ENCODE peak calls at places on chromosome 17, in nine cellular contexts. One of them, this sample, is unnamed.

GRCh38 chr17:76207670-76208069 is 32.6 kb downstream of the RNF157 start:
- DNase-seq in Peyer's patch: no peak
- DNase-seq in Caco-2: no peak
- DNase-seq in left ventricle myocardium inferior: no peak
- DNase-seq in A549: no peak
- DNase-seq in Panc1: no peak
- DNase-seq in tibial artery: no peak
- DNase-seq in endothelial cell: no peak
- DNase-seq in type B pancreatic cell: no peak
- DNase-seq in this sample: no peak

GRCh38 chr17:74768069-74768762 is 7.9 kb downstream of the NAT9 start:
- DNase-seq in A549: no peak
- DNase-seq in Panc1: no peak
- DNase-seq in left ventricle myocardium inferior: peak
- DNase-seq in type B pancreatic cell: no peak
- DNase-seq in Peyer's patch: no peak
- DNase-seq in endothelial cell: no peak
- DNase-seq in Caco-2: no peak
- DNase-seq in tibial artery: peak
- DNase-seq in this sample: no peak

GRCh38 chr17:33330877-33331276 is 37.8 kb upstream of the ASIC2 start:
- DNase-seq in tibial artery: no peak
- DNase-seq in left ventricle myocardium inferior: no peak
- DNase-seq in Peyer's patch: no peak
- DNase-seq in type B pancreatic cell: no peak
- DNase-seq in Panc1: no peak
- DNase-seq in endothelial cell: no peak
- DNase-seq in A549: peak
- DNase-seq in Caco-2: no peak
- DNase-seq in this sample: no peak

GRCh38 chr17:28478940-28479615 is 5.6 kb downstream of the SLC13A2 start:
- DNase-seq in left ventricle myocardium inferior: no peak
- DNase-seq in Peyer's patch: peak
- DNase-seq in tibial artery: no peak
- DNase-seq in A549: no peak
- DNase-seq in Caco-2: no peak
- DNase-seq in Panc1: no peak
- DNase-seq in type B pancreatic cell: no peak
- DNase-seq in endothelial cell: no peak
- DNase-seq in this sample: no peak

GRCh38 chr17:76146053-76146875 is 5.2 kb upstream of the FOXJ1 start:
- DNase-seq in type B pancreatic cell: no peak
- DNase-seq in A549: no peak
- DNase-seq in Panc1: no peak
- DNase-seq in left ventricle myocardium inferior: no peak
- DNase-seq in Caco-2: no peak
- DNase-seq in endothelial cell: no peak
- DNase-seq in Peyer's patch: peak
- DNase-seq in tibial artery: no peak
- DNase-seq in this sample: no peak

GRCh38 chr17:66583112-66583748 is 251.7 kb upstream of the CACNG5 start:
- DNase-seq in Peyer's patch: no peak
- DNase-seq in Panc1: no peak
- DNase-seq in A549: no peak
- DNase-seq in endothelial cell: no peak
- DNase-seq in left ventricle myocardium inferior: no peak
- DNase-seq in type B pancreatic cell: no peak
- DNase-seq in Caco-2: no peak
- DNase-seq in tibial artery: no peak
- DNase-seq in this sample: no peak

GRCh38 chr17:75231741-75232464 is 26.4 kb downstream of the NUP85 start:
- DNase-seq in endothelial cell: no peak
- DNase-seq in Peyer's patch: no peak
- DNase-seq in type B pancreatic cell: no peak
- DNase-seq in Caco-2: no peak
- DNase-seq in tibial artery: no peak
- DNase-seq in A549: no peak
- DNase-seq in Panc1: no peak
- DNase-seq in left ventricle myocardium inferior: no peak
- DNase-seq in this sample: no peak

GRCh38 chr17:74354123-74354522 is 7.5 kb downstream of the BTBD17 start:
- DNase-seq in Peyer's patch: peak
- DNase-seq in Caco-2: no peak
- DNase-seq in A549: peak
- DNase-seq in Panc1: peak
- DNase-seq in tibial artery: peak
- DNase-seq in left ventricle myocardium inferior: peak
- DNase-seq in type B pancreatic cell: no peak
- DNase-seq in endothelial cell: peak
- DNase-seq in this sample: peak

GRCh38 chr17:81294512-81295030 is 536 bp downstream of the SLC38A10 start:
- DNase-seq in Peyer's patch: peak
- DNase-seq in A549: no peak
- DNase-seq in left ventricle myocardium inferior: peak
- DNase-seq in tibial artery: peak
- DNase-seq in endothelial cell: peak
- DNase-seq in Panc1: no peak
- DNase-seq in type B pancreatic cell: no peak
- DNase-seq in Caco-2: peak
- DNase-seq in this sample: no peak

GRCh38 chr17:81292450-81292849 is 2.7 kb downstream of the SLC38A10 start:
- DNase-seq in left ventricle myocardium inferior: no peak
- DNase-seq in type B pancreatic cell: no peak
- DNase-seq in endothelial cell: no peak
- DNase-seq in Panc1: no peak
- DNase-seq in tibial artery: no peak
- DNase-seq in Caco-2: no peak
- DNase-seq in A549: no peak
- DNase-seq in Peyer's patch: no peak
- DNase-seq in this sample: no peak

GRCh38 chr17:81295678-81296381 is 723 bp upstream of the SLC38A10 start:
- DNase-seq in type B pancreatic cell: no peak
- DNase-seq in left ventricle myocardium inferior: no peak
- DNase-seq in Peyer's patch: peak
- DNase-seq in Caco-2: peak
- DNase-seq in A549: peak
- DNase-seq in endothelial cell: no peak
- DNase-seq in Panc1: no peak
- DNase-seq in tibial artery: no peak
- DNase-seq in this sample: peak

GRCh38 chr17:81298325-81298990 is 3.4 kb upstream of the SLC38A10 start:
- DNase-seq in A549: no peak
- DNase-seq in left ventricle myocardium inferior: no peak
- DNase-seq in endothelial cell: no peak
- DNase-seq in type B pancreatic cell: no peak
- DNase-seq in Panc1: no peak
- DNase-seq in tibial artery: no peak
- DNase-seq in Peyer's patch: no peak
- DNase-seq in Caco-2: no peak
- DNase-seq in this sample: no peak

DNA sequence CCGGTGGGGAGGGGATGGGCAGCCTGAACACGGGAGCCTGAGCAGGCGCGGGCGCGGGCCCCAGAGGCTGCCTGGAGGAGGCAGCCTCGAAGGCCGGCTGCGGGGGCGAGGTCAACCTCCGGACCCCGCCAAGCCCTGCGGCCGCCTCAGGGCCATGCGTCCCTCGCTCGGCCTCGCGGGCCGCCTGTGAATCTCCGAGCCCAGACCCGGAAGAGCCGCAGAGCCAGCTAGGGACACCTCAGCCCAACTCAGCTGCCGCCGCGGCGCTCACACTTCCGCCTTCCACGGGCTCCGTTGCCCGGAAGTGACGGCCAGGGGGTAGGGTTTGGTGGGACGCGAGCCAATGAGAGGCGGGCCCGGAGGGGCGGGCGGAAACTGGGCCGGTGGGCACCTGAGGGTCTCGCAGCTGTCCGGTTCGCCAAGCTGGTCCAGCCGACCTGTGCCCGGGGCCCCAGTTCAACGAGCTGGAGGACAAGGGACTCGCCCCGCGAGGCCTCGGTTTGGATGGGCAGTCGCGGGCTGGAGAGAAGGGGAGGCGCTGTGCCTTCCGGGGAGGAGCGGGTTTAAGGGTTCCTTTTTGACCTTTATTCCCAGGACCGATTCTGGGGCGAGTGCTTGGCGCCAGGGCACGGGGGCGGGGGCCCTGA is at the start of gene SLC38A10:
- DNase-seq in Peyer's patch: peak
- DNase-seq in endothelial cell: peak
- DNase-seq in type B pancreatic cell: peak
- DNase-seq in Caco-2: peak
- DNase-seq in tibial artery: peak
- DNase-seq in Panc1: no peak
- DNase-seq in left ventricle myocardium inferior: peak
- DNase-seq in A549: peak
- DNase-seq in this sample: peak
- TF ChIP-seq CTCF in Peyer's patch: no peak
- TF ChIP-seq CTCF in endothelial cell: no peak
- TF ChIP-seq CTCF in type B pancreatic cell: no peak
- TF ChIP-seq CTCF in Caco-2: no peak
- TF ChIP-seq CTCF in tibial artery: peak
- TF ChIP-seq CTCF in Panc1: no peak
- TF ChIP-seq CTCF in left ventricle myocardium inferior: no peak
- TF ChIP-seq CTCF in A549: no peak
- TF ChIP-seq CTCF in this sample: no peak

GRCh38 chr17:42079541-42079940 is 18.7 kb downstream of the ZNF385C start:
- DNase-seq in tibial artery: no peak
- DNase-seq in endothelial cell: no peak
- DNase-seq in left ventricle myocardium inferior: no peak
- DNase-seq in Caco-2: no peak
- DNase-seq in Peyer's patch: no peak
- DNase-seq in type B pancreatic cell: no peak
- DNase-seq in Panc1: no peak
- DNase-seq in A549: no peak
- DNase-seq in this sample: no peak

GRCh38 chr17:42076797-42077559 is 21.3 kb downstream of the ZNF385C start:
- DNase-seq in Peyer's patch: no peak
- DNase-seq in left ventricle myocardium inferior: no peak
- DNase-seq in Panc1: no peak
- DNase-seq in type B pancreatic cell: no peak
- DNase-seq in endothelial cell: no peak
- DNase-seq in Caco-2: no peak
- DNase-seq in tibial artery: no peak
- DNase-seq in A549: no peak
- DNase-seq in this sample: no peak

GRCh38 chr17:42077770-42078169 is 20.5 kb downstream of the ZNF385C start:
- DNase-seq in left ventricle myocardium inferior: no peak
- DNase-seq in Caco-2: no peak
- DNase-seq in Panc1: no peak
- DNase-seq in endothelial cell: no peak
- DNase-seq in tibial artery: no peak
- DNase-seq in type B pancreatic cell: no peak
- DNase-seq in A549: no peak
- DNase-seq in Peyer's patch: no peak
- DNase-seq in this sample: no peak

GRCh38 chr17:42078396-42079042 is 19.8 kb downstream of the ZNF385C start:
- DNase-seq in tibial artery: no peak
- DNase-seq in endothelial cell: no peak
- DNase-seq in Peyer's patch: no peak
- DNase-seq in Panc1: no peak
- DNase-seq in left ventricle myocardium inferior: no peak
- DNase-seq in type B pancreatic cell: no peak
- DNase-seq in A549: no peak
- DNase-seq in Caco-2: no peak
- DNase-seq in this sample: no peak

DNA sequence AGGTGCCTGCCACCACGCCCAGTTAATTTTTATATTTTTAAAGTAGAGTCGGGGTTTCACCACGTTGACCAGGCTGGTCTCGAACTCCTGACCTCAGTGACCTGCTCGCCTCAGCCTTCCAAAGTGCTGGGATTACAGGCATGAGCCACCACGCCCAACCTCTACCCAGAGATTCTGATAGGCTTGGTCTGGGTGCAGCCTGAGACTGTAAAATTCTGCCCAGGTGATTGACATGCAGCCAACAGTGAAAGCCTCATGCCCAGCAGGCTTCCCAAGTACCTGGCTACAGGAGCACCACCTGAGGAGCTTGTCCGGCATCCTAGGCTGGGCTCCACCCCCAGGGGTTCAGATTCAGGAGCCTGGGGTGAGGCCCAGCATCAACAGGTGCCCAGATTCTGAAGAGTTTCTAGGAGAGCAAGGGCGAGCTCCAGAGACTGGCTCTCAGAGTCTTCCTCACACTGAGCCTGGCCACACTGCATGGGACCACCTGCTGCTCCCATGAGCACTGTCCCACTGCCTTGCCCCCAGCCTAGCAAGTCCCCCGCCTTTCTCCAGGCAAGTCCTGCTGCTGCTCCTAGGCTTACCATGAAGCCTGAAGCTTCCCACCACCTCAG is 16.6 kb downstream of the ZNF385C start:
- DNase-seq in Caco-2: no peak
- DNase-seq in endothelial cell: no peak
- DNase-seq in Panc1: no peak
- DNase-seq in Peyer's patch: no peak
- DNase-seq in left ventricle myocardium inferior: no peak
- DNase-seq in A549: no peak
- DNase-seq in type B pancreatic cell: no peak
- DNase-seq in tibial artery: no peak
- DNase-seq in this sample: no peak
- TF ChIP-seq CTCF in Caco-2: no peak
- TF ChIP-seq CTCF in endothelial cell: no peak
- TF ChIP-seq CTCF in Panc1: no peak
- TF ChIP-seq CTCF in Peyer's patch: no peak
- TF ChIP-seq CTCF in left ventricle myocardium inferior: no peak
- TF ChIP-seq CTCF in A549: no peak
- TF ChIP-seq CTCF in type B pancreatic cell: no peak
- TF ChIP-seq CTCF in tibial artery: no peak
- TF ChIP-seq CTCF in this sample: no peak

DNA sequence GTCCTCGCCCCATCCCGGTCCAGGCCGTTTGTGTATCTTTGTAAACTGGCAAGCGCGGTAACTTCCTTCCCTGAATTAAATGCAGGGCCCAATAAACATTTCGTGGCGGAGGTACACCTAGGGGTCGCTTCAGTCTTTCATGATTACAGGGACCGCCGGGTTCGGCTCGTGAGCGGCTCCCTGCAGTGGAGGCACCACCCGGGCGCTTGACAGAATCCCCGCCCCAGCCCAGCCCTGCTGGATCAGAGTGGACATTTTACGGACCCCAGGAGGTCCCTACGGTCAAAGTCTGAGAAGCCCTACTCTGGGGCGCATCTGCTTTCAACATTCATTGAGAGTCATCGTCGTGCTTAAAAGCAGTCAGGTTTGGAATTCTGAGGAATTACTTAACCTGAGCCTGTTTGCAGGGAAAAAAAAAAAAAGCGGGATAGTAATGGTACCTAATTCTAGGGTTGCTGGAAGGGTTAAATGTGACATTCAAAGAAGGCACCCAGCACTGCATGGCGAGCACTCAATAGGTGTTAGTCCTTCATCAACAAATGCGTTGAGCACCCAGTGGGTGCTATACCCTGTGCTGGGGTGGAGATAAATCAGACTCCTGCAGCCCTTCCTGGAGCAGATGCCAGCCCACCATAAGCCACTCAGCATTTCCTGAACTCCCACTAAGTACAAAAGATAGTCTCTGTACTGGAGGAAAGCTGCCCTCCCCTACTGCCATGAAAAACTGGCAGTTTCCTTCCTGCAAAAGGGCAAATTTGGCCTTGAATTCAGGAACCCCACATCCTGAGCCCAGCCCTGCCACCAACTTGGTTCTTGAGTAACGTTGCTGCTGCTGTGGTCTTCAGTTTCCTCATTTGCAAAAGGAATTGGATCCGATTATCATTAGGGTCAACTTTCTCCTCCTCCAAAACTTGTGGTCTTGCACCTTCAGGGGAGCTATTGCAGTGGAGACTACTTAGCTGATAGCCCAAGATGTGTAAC is 658 bp upstream of the DUSP3 start:
- DNase-seq in Caco-2: peak
- DNase-seq in left ventricle myocardium inferior: no peak
- DNase-seq in type B pancreatic cell: no peak
- DNase-seq in A549: peak
- DNase-seq in Panc1: no peak
- DNase-seq in endothelial cell: peak
- DNase-seq in tibial artery: peak
- DNase-seq in Peyer's patch: no peak
- DNase-seq in this sample: no peak
- TF ChIP-seq CTCF in Caco-2: no peak
- TF ChIP-seq CTCF in left ventricle myocardium inferior: peak
- TF ChIP-seq CTCF in type B pancreatic cell: peak
- TF ChIP-seq CTCF in A549: peak
- TF ChIP-seq CTCF in Panc1: no peak
- TF ChIP-seq CTCF in endothelial cell: no peak
- TF ChIP-seq CTCF in tibial artery: no peak
- TF ChIP-seq CTCF in Peyer's patch: peak
- TF ChIP-seq CTCF in this sample: no peak

DNA sequence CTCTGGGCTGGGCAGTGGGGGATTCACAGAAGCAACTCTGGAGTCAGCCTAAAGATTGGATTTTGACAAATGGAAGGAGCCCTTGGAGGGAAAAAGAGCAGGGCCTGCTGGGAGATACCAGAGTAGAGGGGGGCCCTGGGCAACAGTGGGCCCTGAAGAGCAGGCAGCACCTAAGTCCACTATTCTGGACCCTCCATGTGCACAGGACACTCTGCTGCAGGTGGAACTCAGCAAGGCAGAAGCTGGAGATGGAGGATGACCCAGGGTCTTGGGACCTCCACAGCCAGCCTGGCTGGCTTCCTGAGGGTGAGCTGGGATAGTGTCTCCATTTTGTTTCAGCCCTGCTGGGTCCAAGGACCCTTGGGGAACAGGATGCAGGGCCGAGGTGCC is 63.0 kb upstream of the TEX2 start:
- DNase-seq in Panc1: no peak
- DNase-seq in tibial artery: no peak
- DNase-seq in left ventricle myocardium inferior: no peak
- DNase-seq in Peyer's patch: no peak
- DNase-seq in type B pancreatic cell: no peak
- DNase-seq in A549: no peak
- DNase-seq in Caco-2: no peak
- DNase-seq in endothelial cell: no peak
- DNase-seq in this sample: no peak
- TF ChIP-seq CTCF in Panc1: no peak
- TF ChIP-seq CTCF in tibial artery: no peak
- TF ChIP-seq CTCF in left ventricle myocardium inferior: no peak
- TF ChIP-seq CTCF in Peyer's patch: no peak
- TF ChIP-seq CTCF in type B pancreatic cell: no peak
- TF ChIP-seq CTCF in A549: no peak
- TF ChIP-seq CTCF in Caco-2: no peak
- TF ChIP-seq CTCF in endothelial cell: no peak
- TF ChIP-seq CTCF in this sample: no peak